ENCODE peak calls at places on chromosome 20, in ten cellular contexts. One of them, this sample, is unnamed.

GRCh38 chr20:50467618-50468373 is 42.4 kb upstream of the PTPN1 start:
- DNase-seq in MM.1S: peak
- DNase-seq in AG10803: peak
- DNase-seq in sigmoid colon: no peak
- DNase-seq in GM13976: no peak
- DNase-seq in neural crest cell: peak
- DNase-seq in heart left ventricle: no peak
- DNase-seq in DND-41: peak
- DNase-seq in tibial nerve: no peak
- DNase-seq in epithelial cell of proximal tubule: no peak
- DNase-seq in this sample: peak

GRCh38 chr20:43507150-43508080 is at the start of gene L3MBTL1:
- DNase-seq in MM.1S: peak
- DNase-seq in AG10803: peak
- DNase-seq in sigmoid colon: no peak
- DNase-seq in GM13976: peak
- DNase-seq in neural crest cell: peak
- DNase-seq in heart left ventricle: peak
- DNase-seq in DND-41: no peak
- DNase-seq in tibial nerve: no peak
- DNase-seq in epithelial cell of proximal tubule: no peak
- DNase-seq in this sample: no peak

GRCh38 chr20:52279667-52280180 is 88.1 kb upstream of the ZFP64 start:
- DNase-seq in MM.1S: no peak
- DNase-seq in AG10803: peak
- DNase-seq in sigmoid colon: no peak
- DNase-seq in GM13976: no peak
- DNase-seq in neural crest cell: no peak
- DNase-seq in heart left ventricle: no peak
- DNase-seq in DND-41: no peak
- DNase-seq in tibial nerve: no peak
- DNase-seq in epithelial cell of proximal tubule: no peak
- DNase-seq in this sample: no peak

GRCh38 chr20:20233041-20233514 is 134.8 kb upstream of the INSM1 start:
- DNase-seq in MM.1S: peak
- DNase-seq in AG10803: no peak
- DNase-seq in sigmoid colon: no peak
- DNase-seq in GM13976: no peak
- DNase-seq in neural crest cell: no peak
- DNase-seq in heart left ventricle: no peak
- DNase-seq in DND-41: no peak
- DNase-seq in tibial nerve: no peak
- DNase-seq in epithelial cell of proximal tubule: no peak
- DNase-seq in this sample: no peak

GRCh38 chr20:41701596-41702350 is 83.6 kb upstream of the CHD6 start:
- DNase-seq in MM.1S: no peak
- DNase-seq in AG10803: peak
- DNase-seq in sigmoid colon: no peak
- DNase-seq in GM13976: no peak
- DNase-seq in neural crest cell: no peak
- DNase-seq in heart left ventricle: no peak
- DNase-seq in DND-41: no peak
- DNase-seq in tibial nerve: no peak
- DNase-seq in epithelial cell of proximal tubule: no peak
- DNase-seq in this sample: no peak

GRCh38 chr20:50762435-50763201 is 31.2 kb downstream of the PARD6B start:
- DNase-seq in MM.1S: no peak
- DNase-seq in AG10803: peak
- DNase-seq in sigmoid colon: peak
- DNase-seq in GM13976: no peak
- DNase-seq in neural crest cell: no peak
- DNase-seq in heart left ventricle: peak
- DNase-seq in DND-41: no peak
- DNase-seq in tibial nerve: no peak
- DNase-seq in epithelial cell of proximal tubule: no peak
- DNase-seq in this sample: no peak

GRCh38 chr20:10708342-10709185 is 34.8 kb upstream of the JAG1 start:
- DNase-seq in MM.1S: no peak
- DNase-seq in AG10803: peak
- DNase-seq in sigmoid colon: no peak
- DNase-seq in GM13976: no peak
- DNase-seq in neural crest cell: no peak
- DNase-seq in heart left ventricle: no peak
- DNase-seq in DND-41: no peak
- DNase-seq in tibial nerve: no peak
- DNase-seq in epithelial cell of proximal tubule: peak
- DNase-seq in this sample: no peak

GRCh38 chr20:4681971-4682370 is 39.7 kb upstream of the PRND start:
- DNase-seq in MM.1S: no peak
- DNase-seq in AG10803: peak
- DNase-seq in sigmoid colon: no peak
- DNase-seq in GM13976: no peak
- DNase-seq in neural crest cell: no peak
- DNase-seq in heart left ventricle: no peak
- DNase-seq in DND-41: no peak
- DNase-seq in tibial nerve: no peak
- DNase-seq in epithelial cell of proximal tubule: no peak
- DNase-seq in this sample: no peak

GRCh38 chr20:577167-577791 is 32.8 kb downstream of the TCF15 start:
- DNase-seq in MM.1S: no peak
- DNase-seq in AG10803: peak
- DNase-seq in sigmoid colon: no peak
- DNase-seq in GM13976: no peak
- DNase-seq in neural crest cell: no peak
- DNase-seq in heart left ventricle: no peak
- DNase-seq in DND-41: no peak
- DNase-seq in tibial nerve: no peak
- DNase-seq in epithelial cell of proximal tubule: no peak
- DNase-seq in this sample: no peak

GRCh38 chr20:24872291-24873014 is 76.6 kb upstream of the CST7 start:
- DNase-seq in MM.1S: no peak
- DNase-seq in AG10803: no peak
- DNase-seq in sigmoid colon: peak
- DNase-seq in GM13976: no peak
- DNase-seq in neural crest cell: no peak
- DNase-seq in heart left ventricle: no peak
- DNase-seq in DND-41: peak
- DNase-seq in tibial nerve: no peak
- DNase-seq in epithelial cell of proximal tubule: no peak
- DNase-seq in this sample: no peak

GRCh38 chr20:53656653-53657288 is 63.1 kb upstream of the ZNF217 start:
- DNase-seq in MM.1S: no peak
- DNase-seq in AG10803: peak
- DNase-seq in sigmoid colon: no peak
- DNase-seq in GM13976: no peak
- DNase-seq in neural crest cell: no peak
- DNase-seq in heart left ventricle: no peak
- DNase-seq in DND-41: no peak
- DNase-seq in tibial nerve: no peak
- DNase-seq in epithelial cell of proximal tubule: no peak
- DNase-seq in this sample: no peak

GRCh38 chr20:25066386-25066785 is 8.4 kb upstream of the ACSS1 start:
- DNase-seq in MM.1S: no peak
- DNase-seq in AG10803: no peak
- DNase-seq in sigmoid colon: no peak
- DNase-seq in GM13976: no peak
- DNase-seq in neural crest cell: no peak
- DNase-seq in heart left ventricle: no peak
- DNase-seq in DND-41: no peak
- DNase-seq in tibial nerve: no peak
- DNase-seq in epithelial cell of proximal tubule: no peak
- DNase-seq in this sample: no peak

DNA sequence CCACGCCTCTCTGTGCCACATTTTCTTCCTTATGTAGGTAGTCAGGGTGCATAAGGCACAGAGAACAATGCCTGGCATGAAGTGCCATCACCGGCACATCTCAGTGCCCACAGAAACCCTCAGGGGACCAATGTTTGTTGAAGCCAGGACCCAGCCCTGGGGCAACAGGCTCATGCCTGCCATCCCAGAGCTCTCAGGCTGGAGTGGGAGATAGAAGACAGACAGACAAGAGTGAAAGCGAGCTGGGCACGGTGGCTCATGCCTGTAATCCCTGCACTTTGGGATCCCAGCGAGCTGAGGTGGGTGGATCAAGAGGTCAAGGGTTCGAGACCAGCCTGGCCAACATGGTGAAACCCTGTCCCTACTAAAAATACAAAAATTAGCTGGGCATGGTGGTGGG is 13.5 kb downstream of the EFCAB8 start:
- DNase-seq in MM.1S: no peak
- DNase-seq in AG10803: no peak
- DNase-seq in sigmoid colon: peak
- DNase-seq in GM13976: no peak
- DNase-seq in neural crest cell: no peak
- DNase-seq in heart left ventricle: no peak
- DNase-seq in DND-41: no peak
- DNase-seq in tibial nerve: no peak
- DNase-seq in epithelial cell of proximal tubule: no peak
- DNase-seq in this sample: no peak
- TF ChIP-seq CTCF in MM.1S: no peak
- TF ChIP-seq CTCF in AG10803: no peak
- TF ChIP-seq CTCF in sigmoid colon: no peak
- TF ChIP-seq CTCF in GM13976: no peak
- TF ChIP-seq CTCF in neural crest cell: no peak
- TF ChIP-seq CTCF in heart left ventricle: no peak
- TF ChIP-seq CTCF in DND-41: no peak
- TF ChIP-seq CTCF in tibial nerve: no peak
- TF ChIP-seq CTCF in epithelial cell of proximal tubule: no peak
- TF ChIP-seq CTCF in this sample: no peak

GRCh38 chr20:36908603-36909002 is 32.7 kb downstream of the TLDC2 start:
- DNase-seq in MM.1S: no peak
- DNase-seq in AG10803: peak
- DNase-seq in sigmoid colon: no peak
- DNase-seq in GM13976: peak
- DNase-seq in neural crest cell: no peak
- DNase-seq in heart left ventricle: no peak
- DNase-seq in DND-41: no peak
- DNase-seq in tibial nerve: no peak
- DNase-seq in epithelial cell of proximal tubule: no peak
- DNase-seq in this sample: no peak

DNA sequence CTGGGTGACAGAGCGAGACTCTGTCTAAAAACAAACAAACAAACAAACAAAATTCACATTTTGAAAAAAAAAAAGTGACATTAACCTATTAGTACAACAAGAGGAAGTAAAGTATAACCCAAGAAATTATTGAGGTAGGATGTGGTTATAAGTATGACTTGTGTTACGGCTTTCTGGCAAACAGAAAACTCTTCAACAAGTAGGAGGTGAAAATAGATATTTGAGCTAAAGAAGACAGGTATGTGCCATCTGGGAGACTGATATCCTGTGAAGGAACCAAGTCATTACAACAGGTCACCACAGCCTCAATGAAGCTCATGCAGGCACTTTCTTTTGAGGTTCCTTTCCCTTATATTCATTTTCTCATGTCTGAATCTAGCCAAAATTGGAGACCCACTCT is 28.8 kb downstream of the TLDC2 start:
- DNase-seq in MM.1S: no peak
- DNase-seq in AG10803: no peak
- DNase-seq in sigmoid colon: no peak
- DNase-seq in GM13976: no peak
- DNase-seq in neural crest cell: no peak
- DNase-seq in heart left ventricle: no peak
- DNase-seq in DND-41: no peak
- DNase-seq in tibial nerve: no peak
- DNase-seq in epithelial cell of proximal tubule: no peak
- DNase-seq in this sample: no peak
- TF ChIP-seq CTCF in MM.1S: no peak
- TF ChIP-seq CTCF in AG10803: no peak
- TF ChIP-seq CTCF in sigmoid colon: no peak
- TF ChIP-seq CTCF in GM13976: no peak
- TF ChIP-seq CTCF in neural crest cell: no peak
- TF ChIP-seq CTCF in heart left ventricle: no peak
- TF ChIP-seq CTCF in DND-41: no peak
- TF ChIP-seq CTCF in tibial nerve: no peak
- TF ChIP-seq CTCF in epithelial cell of proximal tubule: no peak
- TF ChIP-seq CTCF in this sample: no peak

GRCh38 chr20:63224272-63225081 is 8.5 kb upstream of the YTHDF1 start:
- DNase-seq in MM.1S: no peak
- DNase-seq in AG10803: peak
- DNase-seq in sigmoid colon: peak
- DNase-seq in GM13976: no peak
- DNase-seq in neural crest cell: no peak
- DNase-seq in heart left ventricle: peak
- DNase-seq in DND-41: no peak
- DNase-seq in tibial nerve: no peak
- DNase-seq in epithelial cell of proximal tubule: no peak
- DNase-seq in this sample: no peak
- TF ChIP-seq CTCF in MM.1S: no peak
- TF ChIP-seq CTCF in AG10803: peak
- TF ChIP-seq CTCF in sigmoid colon: no peak
- TF ChIP-seq CTCF in GM13976: no peak
- TF ChIP-seq CTCF in neural crest cell: peak
- TF ChIP-seq CTCF in heart left ventricle: no peak
- TF ChIP-seq CTCF in DND-41: no peak
- TF ChIP-seq CTCF in tibial nerve: no peak
- TF ChIP-seq CTCF in epithelial cell of proximal tubule: peak
- TF ChIP-seq CTCF in this sample: no peak

DNA sequence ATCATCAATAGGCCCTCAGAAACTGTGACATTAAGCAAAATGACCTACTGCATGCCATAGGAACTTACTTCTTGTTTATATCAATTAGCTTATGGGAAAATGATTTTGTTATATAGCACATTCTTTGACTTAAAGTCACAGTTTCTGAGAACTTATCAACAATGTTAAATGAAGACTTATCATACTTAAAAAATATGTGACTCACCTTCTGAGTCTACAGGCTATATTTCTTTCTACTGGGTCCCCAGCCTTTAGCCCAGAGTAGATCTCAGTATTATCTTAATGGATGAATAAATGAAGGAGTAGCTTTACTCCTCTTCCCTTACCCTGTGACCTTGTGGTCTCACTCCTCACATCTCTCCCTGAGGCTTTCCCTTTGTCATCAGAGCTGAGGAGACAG is 180.2 kb downstream of the MAFB start:
- DNase-seq in MM.1S: no peak
- DNase-seq in AG10803: no peak
- DNase-seq in sigmoid colon: no peak
- DNase-seq in GM13976: no peak
- DNase-seq in neural crest cell: no peak
- DNase-seq in heart left ventricle: no peak
- DNase-seq in DND-41: no peak
- DNase-seq in tibial nerve: no peak
- DNase-seq in epithelial cell of proximal tubule: no peak
- DNase-seq in this sample: no peak
- TF ChIP-seq CTCF in MM.1S: no peak
- TF ChIP-seq CTCF in AG10803: no peak
- TF ChIP-seq CTCF in sigmoid colon: no peak
- TF ChIP-seq CTCF in GM13976: no peak
- TF ChIP-seq CTCF in neural crest cell: no peak
- TF ChIP-seq CTCF in heart left ventricle: no peak
- TF ChIP-seq CTCF in DND-41: no peak
- TF ChIP-seq CTCF in tibial nerve: no peak
- TF ChIP-seq CTCF in epithelial cell of proximal tubule: no peak
- TF ChIP-seq CTCF in this sample: no peak

This sample was measured in activated CD8-positive, alpha-beta T cell treated with anti-CD3 and anti-CD28 coated beads for 36 hours.